ENCODE peak calls at places on chromosomes 13 and 19, in ten cellular contexts. Z is Caco-2; L is T-cell; I is mucosa of gallbladder; U is substantia nigra; E is central memory CD8-positive, alpha-beta T cell; V is NCI-H146; B is GM20000; F is HL-60; P is LHCN-M2. J is an unnamed sample.

GRCh38 chr19:33803383-33803782 is 6.7 kb downstream of the KCTD15 start:
- DNase-seq in V (no peak), E (no peak), U (no peak), B (no peak), P (no peak), L (no peak), I (no peak), Z (no peak), F (no peak), J (no peak)

GRCh38 chr13:35729926-35730627 is 253.6 kb upstream of the MAB21L1 start:
- DNase-seq in I (no peak), F (no peak), V (no peak), Z (no peak), U (no peak), E (no peak), B (no peak), L (no peak), P (no peak), J (no peak)

GRCh38 chr19:47406711-47407416 is 12.5 kb downstream of the MEIS3 start:
- DNase-seq in Z (no peak), I (no peak), F (no peak), P (no peak), L (no peak), E (no peak), U (no peak), V (peak), B (no peak), J (no peak)

GRCh38 chr13:37058801-37059135 is 720 bp downstream of the SUPT20H start:
- DNase-seq in L (no peak), E (no peak), Z (no peak), F (no peak), V (peak), P (peak), I (no peak), U (no peak), B (no peak), J (peak)

GRCh38 chr13:22148187-22148586 is 477.3 kb downstream of the FGF9 start:
- DNase-seq in Z (no peak), L (no peak), P (no peak), F (no peak), E (no peak), U (no peak), I (no peak), V (no peak), B (no peak), J (no peak)

GRCh38 chr19:48926909-48927308 is 6.6 kb upstream of the DHDH start:
- DNase-seq in L (no peak), E (no peak), P (peak), Z (no peak), I (peak), F (no peak), V (no peak), U (no peak), B (no peak), J (peak)

GRCh38 chr13:43127827-43128226 is 104.4 kb downstream of the DNAJC15 start:
- DNase-seq in L (no peak), I (no peak), U (no peak), B (peak), F (no peak), P (no peak), Z (no peak), V (no peak), E (no peak), J (no peak)

GRCh38 chr13:112696001-112696868 is 6.4 kb downstream of the ATP11A start:
- DNase-seq in I (no peak), L (no peak), P (no peak), V (no peak), Z (peak), E (no peak), U (no peak), F (no peak), B (no peak), J (no peak)

GRCh38 chr19:34269489-34269888 is 15.1 kb downstream of the GARRE1 start:
- DNase-seq in V (no peak), L (no peak), Z (no peak), E (no peak), I (no peak), B (no peak), P (no peak), U (no peak), F (no peak), J (no peak)

GRCh38 chr19:48249502-48250014 is 6.2 kb downstream of the CARD8 start:
- DNase-seq in F (peak), Z (no peak), I (peak), E (peak), V (no peak), L (peak), U (no peak), P (no peak), B (peak), J (no peak)

GRCh38 chr13:62113145-62113544 is 697.5 kb upstream of the PCDH20 start:
- DNase-seq in E (no peak), V (no peak), B (no peak), L (no peak), U (no peak), Z (no peak), P (no peak), I (no peak), F (no peak), J (no peak)

GRCh38 chr19:43412441-43412840 is 2.2 kb upstream of the TEX101 start:
- DNase-seq in I (no peak), U (no peak), P (no peak), V (no peak), Z (no peak), E (no peak), B (no peak), F (no peak), L (no peak), J (no peak)